ENCODE peak calls at places on chromosome 18, in ten cellular contexts. M is lung; O is AG10803; V is left colon; W is activated CD4-positive, alpha-beta T cell treated with anti-CD3 and anti-CD28 coated beads, Interleukin-2, amount 50 U/mL, for 24 hours; I is upper lobe of right lung; U is mesothelial cell of epicardium; K is HS-5; P is stimulated activated effector memory CD8-positive, alpha-beta T cell treated with anti-CD3 and anti-CD28 coated beads, Interleukin-12 subunit alpha, Interleukin-12 subunit beta, amount 100 ng/mL, for 72 hours; Y is IMR-90. T is an unnamed sample.

GRCh38 chr18:59744271-59744721 is 47.1 kb upstream of the CCBE1 start:
- DNase-seq in M (no peak), O (peak; percentile 100), V (no peak), W (no peak), I (no peak), U (no peak), K (peak; percentile 92), P (no peak), Y (peak; percentile 96), T (no peak)

GRCh38 chr18:8052237-8052701 is 485.2 kb downstream of the PTPRM start:
- DNase-seq in M (no peak), O (no peak), V (no peak), W (no peak), I (no peak), U (no peak), K (no peak), P (no peak), Y (peak; percentile 26), T (no peak)

GRCh38 chr18:22434973-22435608 is 17.4 kb upstream of the CTAGE1 start:
- DNase-seq in M (no peak), O (peak; percentile 74), V (no peak), W (no peak), I (no peak), U (no peak), K (peak; percentile 67), P (no peak), Y (peak; percentile 91), T (no peak)

GRCh38 chr18:24173997-24174396 is 35.1 kb downstream of the CABYR start:
- DNase-seq in M (no peak), O (no peak), V (no peak), W (no peak), I (no peak), U (no peak), K (no peak), P (no peak), Y (no peak), T (no peak)

GRCh38 chr18:78006006-78006802 is 756.6 kb downstream of the GALR1 start:
- DNase-seq in M (no peak), O (no peak), V (no peak), W (no peak), I (no peak), U (no peak), K (no peak), P (no peak), Y (no peak), T (no peak)

GRCh38 chr18:6624729-6625308 is 104.7 kb upstream of the ARHGAP28 start:
- DNase-seq in M (no peak), O (peak; percentile 43), V (no peak), W (no peak), I (no peak), U (no peak), K (peak; percentile 86), P (no peak), Y (peak; percentile 71), T (no peak)

GRCh38 chr18:7941533-7941932 is 374.4 kb downstream of the PTPRM start:
- DNase-seq in M (peak; percentile 72), O (no peak), V (peak; percentile 56), W (no peak), I (peak; percentile 71), U (no peak), K (no peak), P (no peak), Y (no peak), T (no peak)

GRCh38 chr18:59697236-59697932 is at the start of gene CCBE1:
- DNase-seq in M (peak; percentile 69), O (peak; percentile 70), V (peak; percentile 80), W (no peak), I (peak; percentile 88), U (peak; percentile 73), K (peak; percentile 59), P (peak; percentile 34), Y (peak; percentile 71), T (peak; percentile 49)

GRCh38 chr18:48797841-48798255 is 152.9 kb downstream of the SMAD7 start:
- DNase-seq in M (no peak), O (no peak), V (peak; percentile 1), W (no peak), I (peak; percentile 35), U (no peak), K (no peak), P (no peak), Y (no peak), T (no peak)

GRCh38 chr18:45687617-45688016 is 36.4 kb upstream of the SLC14A1 start:
- DNase-seq in M (no peak), O (no peak), V (peak; percentile 20), W (no peak), I (no peak), U (no peak), K (no peak), P (no peak), Y (no peak), T (no peak)

GRCh38 chr18:48031011-48031480 is 100.6 kb upstream of the SMAD2 start:
- DNase-seq in M (peak; percentile 55), O (peak; percentile 42), V (peak; percentile 64), W (no peak), I (peak; percentile 50), U (no peak), K (no peak), P (no peak), Y (peak; percentile 34), T (peak; percentile 52)

GRCh38 chr18:79825913-79826312 is 28.2 kb downstream of the KCNG2 start:
- DNase-seq in M (no peak), O (no peak), V (no peak), W (no peak), I (peak; percentile 77), U (no peak), K (no peak), P (no peak), Y (no peak), T (peak; percentile 39)

GRCh38 chr18:39946623-39947061 is 2008.4 kb upstream of the PIK3C3 start:
- DNase-seq in M (peak; percentile 33), O (peak; percentile 78), V (no peak), W (no peak), I (no peak), U (no peak), K (peak; percentile 76), P (no peak), Y (peak; percentile 76), T (no peak)

GRCh38 chr18:57589162-57589561 is 2.7 kb upstream of the FECH start:
- DNase-seq in M (no peak), O (no peak), V (no peak), W (no peak), I (no peak), U (no peak), K (no peak), P (no peak), Y (no peak), T (no peak)

GRCh38 chr18:25351773-25352628 is at the start of gene ZNF521:
- DNase-seq in M (peak; percentile 78), O (peak; percentile 88), V (peak; percentile 73), W (peak; percentile 4), I (peak; percentile 88), U (peak; percentile 67), K (peak; percentile 68), P (peak; percentile 27), Y (peak; percentile 92), T (peak; percentile 46)

GRCh38 chr18:13131241-13131640 is 87.3 kb upstream of the LDLRAD4 start:
- DNase-seq in M (no peak), O (no peak), V (no peak), W (no peak), I (no peak), U (no peak), K (no peak), P (no peak), Y (no peak), T (no peak)

GRCh38 chr18:21978546-21979170 is 190.7 kb upstream of the GATA6 start:
- DNase-seq in M (no peak), O (no peak), V (no peak), W (no peak), I (no peak), U (no peak), K (no peak), P (no peak), Y (no peak), T (no peak)

GRCh38 chr18:59502222-59502898 is 143.3 kb upstream of the LMAN1 start:
- DNase-seq in M (peak; percentile 36), O (peak; percentile 86), V (no peak), W (no peak), I (no peak), U (no peak), K (peak; percentile 49), P (no peak), Y (peak; percentile 94), T (no peak)

T was measured in H1.